ENCODE peak calls at places on chromosomes 7 and 10, in four cellular contexts. L is A549, V is stomach, K is SK-N-SH. M is an unnamed sample.

GRCh38 chr7:41996381-41997035 is 240.5 kb downstream of the GLI3 start:
- DNase-seq in L (no peak), V (no peak), K (no peak), M (no peak)

GRCh38 chr7:106071356-106071998 is 40.6 kb downstream of the SYPL1 start:
- DNase-seq in L (no peak), V (peak), K (peak), M (peak)

GRCh38 chr10:30553018-30553624 is 76.4 kb downstream of the LYZL2 start:
- DNase-seq in L (no peak), V (no peak), K (no peak), M (no peak)

GRCh38 chr10:123573236-123574147 is 92.7 kb upstream of the GPR26 start:
- DNase-seq in L (peak), V (peak), K (peak), M (peak)

GRCh38 chr7:86837235-86837634 is 193.5 kb downstream of the GRM3 start:
- DNase-seq in L (no peak), V (no peak), K (no peak), M (no peak)

GRCh38 chr10:86389441-86390193 is 23.0 kb upstream of the GRID1 start:
- DNase-seq in L (peak), V (peak), K (no peak), M (peak)

GRCh38 chr7:41612798-41613197 is 90.1 kb downstream of the INHBA start:
- DNase-seq in L (no peak), V (no peak), K (no peak), M (no peak)

GRCh38 chr10:79027147-79028055 is 41.4 kb upstream of the ZMIZ1 start:
- DNase-seq in L (no peak), V (no peak), K (no peak), M (no peak)

DNA sequence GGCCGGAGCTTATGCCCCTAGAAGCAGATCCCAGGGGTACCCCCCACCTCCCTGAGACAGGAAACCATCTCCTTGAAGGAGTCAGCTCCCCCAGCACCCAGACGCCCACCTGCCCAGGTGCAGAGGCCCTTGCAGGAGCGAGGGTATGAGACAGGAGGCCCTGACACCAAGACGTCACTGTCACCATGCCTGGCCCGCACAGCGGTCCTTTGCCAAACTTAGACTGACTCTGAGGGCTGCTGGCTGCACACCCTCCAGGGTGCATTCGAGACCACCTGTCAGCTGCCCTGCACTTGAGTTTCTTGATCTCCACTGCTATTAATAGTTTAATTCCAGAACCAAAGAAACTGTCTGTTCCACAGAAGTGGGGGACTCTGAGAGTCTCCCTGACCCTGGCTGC is 24.5 kb downstream of the ELFN1 start:
- DNase-seq in L (no peak), V (no peak), K (no peak), M (no peak)
- H3K4me3 ChIP-seq in L (no peak), V (no peak), K (no peak), M (no peak)

DNA sequence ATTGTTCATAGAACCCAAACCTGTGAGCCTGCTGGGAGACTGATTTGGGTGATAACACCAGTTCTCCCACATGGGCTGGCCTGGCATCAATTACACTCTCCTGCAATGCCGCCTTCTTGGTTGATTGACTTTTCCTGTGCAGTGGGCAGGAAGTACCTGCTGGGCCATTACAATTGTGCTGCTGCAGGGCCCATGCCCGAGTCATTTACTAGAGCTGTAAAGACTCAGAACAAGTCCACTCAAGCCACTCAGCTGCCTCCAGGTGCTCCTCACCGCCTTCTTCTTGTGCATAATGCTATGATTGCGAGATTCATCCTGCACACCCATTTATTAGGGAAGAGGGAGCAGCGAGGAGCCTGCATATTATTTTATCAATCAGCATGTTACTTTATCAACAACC is 264.0 kb downstream of the TCERG1L start:
- DNase-seq in L (no peak), V (no peak), K (no peak), M (no peak)
- TF ChIP-seq EP300 in L (no peak), V (no peak), K (no peak), M (no peak)

DNA sequence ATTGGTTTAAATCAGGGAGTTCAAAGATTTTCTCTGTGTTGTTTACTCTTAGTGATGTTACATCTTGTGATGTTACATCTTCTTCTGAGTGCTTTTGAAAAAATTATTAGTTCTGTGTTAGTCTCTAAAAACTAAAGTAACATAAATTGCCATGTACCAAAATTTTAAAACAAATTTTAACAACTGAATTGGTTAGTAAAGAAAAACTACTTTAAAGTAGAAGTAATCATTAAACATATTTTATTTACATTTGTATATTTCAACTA is 5.2 kb upstream of the IGF2BP3 start:
- DNase-seq in L (no peak), V (no peak), K (no peak), M (no peak)
- H3K4me3 ChIP-seq in L (peak), V (no peak), K (peak), M (no peak)

GRCh38 chr10:10165415-10165814 is 852.3 kb upstream of the CELF2 start:
- DNase-seq in L (no peak), V (no peak), K (no peak), M (no peak)
- TF ChIP-seq EP300 in L (no peak), V (no peak), K (no peak), M (no peak)

DNA sequence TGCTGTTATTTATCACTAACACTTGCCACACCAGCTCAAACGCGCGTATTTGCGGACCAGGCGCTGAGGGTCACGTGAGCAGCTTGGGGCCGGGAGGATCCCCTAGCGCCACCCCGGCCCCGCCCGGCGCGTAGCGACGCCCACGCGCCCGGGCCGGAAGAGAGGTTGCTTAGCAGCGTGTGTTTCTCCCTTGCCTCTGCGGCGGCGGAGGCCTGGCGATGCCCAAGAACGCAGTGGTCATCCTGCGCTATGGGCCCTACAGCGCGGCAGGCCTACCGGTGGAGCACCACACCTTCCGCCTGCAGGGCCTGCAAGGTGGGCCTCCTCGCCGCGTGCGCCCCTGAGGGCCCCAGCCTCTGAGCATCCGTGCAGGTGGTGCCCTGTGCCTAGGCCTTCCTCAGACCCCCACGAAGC is at the start of gene C10orf53:
- DNase-seq in L (no peak), V (no peak), K (peak), M (no peak)
- H3K4me3 ChIP-seq in L (no peak), V (no peak), K (peak), M (no peak)

GRCh38 chr10:43036581-43037428 is 40.1 kb upstream of the RET start:
- DNase-seq in L (no peak), V (peak), K (no peak), M (no peak)
- TF ChIP-seq EP300 in L (no peak), V (no peak), K (no peak), M (no peak)

DNA sequence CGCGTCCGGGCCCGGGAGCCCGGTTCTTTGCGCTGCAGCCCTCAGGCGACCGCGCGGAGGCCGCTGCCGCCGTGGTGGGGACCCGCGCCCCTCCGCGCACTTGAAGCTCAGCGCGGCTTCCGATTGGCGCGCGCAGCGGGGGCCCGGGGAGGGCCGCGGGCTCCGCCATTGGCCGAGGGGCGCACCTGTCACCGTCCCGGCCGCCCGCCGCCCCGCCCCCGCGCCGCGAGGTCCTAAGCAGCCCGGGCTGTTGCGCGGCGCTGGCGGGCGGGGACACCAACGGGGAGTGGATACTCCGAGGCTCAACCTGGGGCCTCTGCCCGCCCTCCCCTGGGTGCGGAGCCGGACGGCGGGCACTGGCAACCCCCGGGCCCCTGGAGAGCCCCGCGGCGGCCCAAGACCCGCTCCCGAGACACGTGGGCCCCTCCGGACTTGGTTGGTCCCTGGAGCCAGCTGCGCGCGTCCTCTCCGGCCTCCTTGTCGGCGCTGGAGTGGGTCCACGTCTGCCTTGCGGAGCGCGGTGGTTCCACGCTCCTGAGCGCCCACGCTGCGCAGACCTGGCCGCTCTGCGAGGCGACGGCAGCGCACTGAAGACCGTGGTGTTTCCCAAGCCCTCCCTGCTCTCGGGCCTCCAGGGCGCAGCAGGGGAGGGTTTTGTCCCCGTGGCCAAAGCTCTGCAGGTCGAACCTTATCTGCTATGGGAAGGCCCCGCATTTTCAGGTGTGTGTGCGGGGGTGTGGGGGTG is at the start of gene MNX1:
- DNase-seq in L (peak), V (peak), K (peak), M (peak)
- H3K4me3 ChIP-seq in L (peak), V (peak), K (peak), M (peak)

DNA sequence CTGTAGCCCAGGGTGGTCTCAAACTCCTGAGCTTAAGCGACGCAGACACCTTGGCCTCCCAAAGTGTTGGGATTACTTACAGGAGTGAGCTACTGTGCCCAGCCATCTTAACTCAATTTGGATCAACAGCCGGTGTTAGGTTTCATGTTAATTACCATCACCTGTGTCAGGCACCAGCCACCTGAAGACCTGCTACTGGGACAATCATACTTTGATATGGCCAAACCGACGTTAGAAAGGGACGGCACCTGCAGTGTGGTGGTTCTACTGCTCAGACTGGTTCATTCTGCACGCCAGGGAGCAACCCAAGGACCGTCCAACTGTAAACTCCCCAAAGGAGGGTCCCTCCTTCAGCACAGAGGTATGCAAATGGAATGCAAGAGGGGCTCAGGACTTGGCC is 74.2 kb upstream of the CYTH3 start:
- DNase-seq in L (no peak), V (no peak), K (no peak), M (no peak)
- TF ChIP-seq EP300 in L (no peak), V (no peak), K (no peak), M (no peak)

GRCh38 chr10:68075550-68076004 is 494 bp upstream of the HERC4 start:
- DNase-seq in L (no peak), V (no peak), K (no peak), M (no peak)
- H3K4me3 ChIP-seq in L (peak), V (peak), K (no peak), M (no peak)

GRCh38 chr7:137994091-137994688 is 7.7 kb downstream of the CREB3L2 start:
- DNase-seq in L (no peak), V (no peak), K (no peak), M (no peak)

GRCh38 chr7:137996871-137997270 is 5.0 kb downstream of the CREB3L2 start:
- DNase-seq in L (no peak), V (no peak), K (no peak), M (no peak)

GRCh38 chr7:137993395-137993743 is 8.5 kb downstream of the CREB3L2 start:
- DNase-seq in L (no peak), V (no peak), K (no peak), M (no peak)

GRCh38 chr7:137998250-137998649 is 3.6 kb downstream of the CREB3L2 start:
- DNase-seq in L (no peak), V (no peak), K (no peak), M (no peak)

GRCh38 chr7:137996386-137996851 is 5.5 kb downstream of the CREB3L2 start:
- DNase-seq in L (no peak), V (peak), K (peak), M (no peak)
- TF ChIP-seq EP300 in L (no peak), V (no peak), K (peak), M (no peak)

M was measured in transverse colon.